ENCODE peak calls at places on chromosomes 3 and 15, in nine cellular contexts. S is lower leg skin, V is body of pancreas, A is sigmoid colon, F is tibial nerve, P is uterus, I is breast epithelium, Y is transverse colon, M is testis. K is an unnamed sample.

GRCh38 chr3:155131104-155131503 is 51.0 kb downstream of the MME start:
- DNase-seq in S (no peak), V (no peak), A (no peak), F (no peak), P (no peak), I (no peak), Y (no peak), M (no peak), K (no peak)

GRCh38 chr3:37824090-37824953 is 37.4 kb upstream of the CTDSPL start:
- DNase-seq in S (no peak), V (no peak), A (no peak), F (no peak), P (no peak), I (no peak), Y (no peak), M (no peak), K (no peak)

GRCh38 chr3:65425880-65426279 is 612.8 kb downstream of the MAGI1 start:
- DNase-seq in S (no peak), V (no peak), A (no peak), F (no peak), P (no peak), I (no peak), Y (no peak), M (no peak), K (no peak)

GRCh38 chr3:23961913-23962312 is 16.8 kb downstream of the NR1D2 start:
- DNase-seq in S (no peak), V (no peak), A (no peak), F (no peak), P (no peak), I (no peak), Y (no peak), M (no peak), K (no peak)

GRCh38 chr15:64883997-64884511 is 27.6 kb upstream of the ANKDD1A start:
- DNase-seq in S (peak; percentile 95), V (peak; percentile 26), A (peak; percentile 82), F (peak; percentile 58), P (peak; percentile 68), I (no peak), Y (peak; percentile 61), M (peak; percentile 85), K (no peak)

GRCh38 chr3:161560006-161560637 is 63.5 kb downstream of the OTOL1 start:
- DNase-seq in S (peak; percentile 82), V (peak; percentile 12), A (peak; percentile 63), F (peak; percentile 38), P (peak; percentile 25), I (peak; percentile 53), Y (peak; percentile 9), M (peak; percentile 66), K (no peak)

GRCh38 chr15:65421360-65422215 is 1.2 kb downstream of the IGDCC4 start:
- DNase-seq in S (peak; percentile 88), V (peak; percentile 21), A (peak; percentile 66), F (no peak), P (peak; percentile 33), I (no peak), Y (peak; percentile 19), M (peak; percentile 68), K (no peak)

GRCh38 chr3:196138927-196139680 is 57.2 kb upstream of the TFRC start:
- DNase-seq in S (no peak), V (no peak), A (no peak), F (no peak), P (peak; percentile 63), I (no peak), Y (no peak), M (no peak), K (no peak)

GRCh38 chr15:82570721-82571519 is 30.7 kb upstream of the RPS17 start:
- DNase-seq in S (no peak), V (no peak), A (peak; percentile 70), F (no peak), P (peak; percentile 17), I (no peak), Y (no peak), M (no peak), K (no peak)

GRCh38 chr3:61371123-61371522 is 119.9 kb upstream of the FHIT start:
- DNase-seq in S (no peak), V (peak; percentile 14), A (no peak), F (no peak), P (no peak), I (no peak), Y (no peak), M (peak; percentile 36), K (no peak)

GRCh38 chr3:31311571-31311970 is 221.2 kb upstream of the STT3B start:
- DNase-seq in S (no peak), V (no peak), A (no peak), F (no peak), P (no peak), I (no peak), Y (no peak), M (no peak), K (no peak)

GRCh38 chr3:73571238-73571741 is 53.5 kb downstream of the PDZRN3 start:
- DNase-seq in S (no peak), V (no peak), A (no peak), F (no peak), P (no peak), I (no peak), Y (no peak), M (no peak), K (no peak)

GRCh38 chr3:37140899-37141541 is 33.4 kb downstream of the LRRFIP2 start:
- DNase-seq in S (no peak), V (no peak), A (no peak), F (no peak), P (no peak), I (no peak), Y (no peak), M (no peak), K (no peak)

GRCh38 chr3:16251316-16252085 is 13.2 kb downstream of the DPH3 start:
- DNase-seq in S (no peak), V (no peak), A (no peak), F (no peak), P (no peak), I (no peak), Y (no peak), M (no peak), K (no peak)

DNA sequence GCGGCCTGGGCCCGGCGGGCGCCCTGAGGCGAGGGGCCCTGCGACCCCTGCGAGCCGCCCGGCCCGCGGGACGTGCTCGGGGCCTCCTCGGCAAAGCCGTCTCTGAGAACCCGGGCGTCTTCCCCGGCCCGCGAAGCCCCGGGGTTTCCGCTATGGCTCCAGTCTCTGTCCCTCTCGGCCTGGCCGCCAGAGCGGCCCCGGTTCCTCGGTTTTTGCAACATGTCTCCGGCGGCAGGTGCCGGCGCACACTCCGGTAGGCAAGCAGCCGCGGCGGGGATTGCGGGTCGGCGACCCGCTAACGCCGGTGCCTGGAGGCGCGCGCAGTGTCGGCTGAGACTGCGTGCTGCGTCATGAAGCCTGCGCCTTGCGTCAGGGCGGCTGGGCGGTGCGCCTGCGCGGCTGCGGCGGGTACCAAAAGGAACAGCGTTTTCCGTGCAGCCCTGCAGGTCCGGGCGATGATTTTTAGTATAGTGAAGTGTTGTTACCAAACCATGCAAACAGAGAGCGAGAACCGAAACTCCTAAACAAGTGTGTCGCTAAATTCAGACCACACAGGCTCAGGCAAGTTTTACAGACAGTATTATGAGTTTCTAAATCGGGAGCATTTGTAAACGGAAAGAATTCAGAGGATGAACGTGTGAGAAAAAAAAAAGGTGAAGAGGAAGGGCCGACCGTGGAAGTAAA is at the start of gene NSMCE3:
- DNase-seq in S (peak; percentile 96), V (peak; percentile 86), A (peak; percentile 96), F (peak; percentile 81), P (peak; percentile 84), I (peak; percentile 80), Y (peak; percentile 92), M (peak; percentile 95), K (peak; percentile 97)
- TF ChIP-seq POLR2A in S (peak; percentile 35), V (peak; percentile 72), A (peak; percentile 93), F (peak; percentile 89), P (peak; percentile 93), I (peak; percentile 75), Y (peak; percentile 90), M (peak; percentile 84), K (peak; percentile 61)

DNA sequence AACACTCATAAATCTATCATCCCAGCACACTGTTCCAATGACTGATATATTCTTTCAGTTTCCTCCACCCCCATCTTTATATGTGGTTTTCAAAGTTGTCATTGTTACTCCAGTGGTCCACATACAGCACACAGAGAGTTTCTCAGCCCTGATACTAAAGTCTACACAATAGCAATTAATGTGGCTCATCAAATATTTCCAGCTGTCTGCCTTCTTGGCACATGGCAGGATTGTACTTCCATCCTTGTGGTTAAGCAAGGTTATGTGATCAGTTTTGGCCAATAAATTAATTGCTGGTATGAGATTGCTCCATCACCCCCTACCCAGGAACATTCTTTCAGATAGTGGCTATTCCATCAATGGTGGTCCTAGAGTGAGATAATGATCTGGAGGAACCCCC is 221.8 kb downstream of the PDCD6IP start:
- DNase-seq in S (no peak), V (no peak), A (no peak), F (no peak), P (no peak), I (no peak), Y (no peak), M (no peak), K (no peak)
- H3K4me3 ChIP-seq in S (no peak overlapping the region), V (no peak overlapping the region), A (no peak overlapping the region), F (no peak overlapping the region), P (no peak overlapping the region), I (no peak overlapping the region), Y (no peak overlapping the region), M (no peak overlapping the region), K (no peak overlapping the region)

DNA sequence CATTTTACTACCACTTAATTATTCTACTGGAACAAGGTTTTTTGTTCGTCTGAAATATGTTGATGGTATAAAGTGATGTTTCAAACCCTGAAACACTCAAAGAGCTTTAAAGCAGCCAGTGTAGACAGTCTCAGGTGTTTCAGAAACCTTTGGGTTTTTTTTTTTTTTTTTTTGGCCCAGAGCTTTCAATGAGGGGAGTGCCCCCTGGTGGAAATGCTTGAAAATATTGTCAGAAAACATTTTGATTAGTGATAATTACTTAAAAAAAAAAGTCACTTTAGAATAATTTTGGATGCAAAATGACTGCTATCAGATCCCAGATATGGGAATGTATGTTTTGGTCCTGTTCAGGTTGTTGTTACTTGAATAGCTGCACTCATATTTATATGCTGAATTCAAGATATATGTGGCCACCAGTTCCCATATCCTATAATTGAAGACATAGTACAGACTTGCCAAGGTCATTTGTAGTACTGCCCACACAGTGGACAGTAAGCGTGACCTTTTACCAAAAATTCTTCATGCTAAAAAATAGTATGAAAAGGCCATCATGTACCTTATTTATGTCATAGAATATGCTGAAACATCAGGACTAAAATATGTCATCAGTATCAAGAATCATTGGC is 35.9 kb downstream of the SATB1 start:
- DNase-seq in S (no peak), V (no peak), A (no peak), F (peak; percentile 9), P (no peak), I (no peak), Y (no peak), M (no peak), K (no peak)
- TF ChIP-seq CTCF in S (no peak), V (peak; percentile 50), A (peak; percentile 20), F (peak; percentile 28), P (peak; percentile 49), I (no peak), Y (peak; percentile 45), M (no peak), K (no peak)

DNA sequence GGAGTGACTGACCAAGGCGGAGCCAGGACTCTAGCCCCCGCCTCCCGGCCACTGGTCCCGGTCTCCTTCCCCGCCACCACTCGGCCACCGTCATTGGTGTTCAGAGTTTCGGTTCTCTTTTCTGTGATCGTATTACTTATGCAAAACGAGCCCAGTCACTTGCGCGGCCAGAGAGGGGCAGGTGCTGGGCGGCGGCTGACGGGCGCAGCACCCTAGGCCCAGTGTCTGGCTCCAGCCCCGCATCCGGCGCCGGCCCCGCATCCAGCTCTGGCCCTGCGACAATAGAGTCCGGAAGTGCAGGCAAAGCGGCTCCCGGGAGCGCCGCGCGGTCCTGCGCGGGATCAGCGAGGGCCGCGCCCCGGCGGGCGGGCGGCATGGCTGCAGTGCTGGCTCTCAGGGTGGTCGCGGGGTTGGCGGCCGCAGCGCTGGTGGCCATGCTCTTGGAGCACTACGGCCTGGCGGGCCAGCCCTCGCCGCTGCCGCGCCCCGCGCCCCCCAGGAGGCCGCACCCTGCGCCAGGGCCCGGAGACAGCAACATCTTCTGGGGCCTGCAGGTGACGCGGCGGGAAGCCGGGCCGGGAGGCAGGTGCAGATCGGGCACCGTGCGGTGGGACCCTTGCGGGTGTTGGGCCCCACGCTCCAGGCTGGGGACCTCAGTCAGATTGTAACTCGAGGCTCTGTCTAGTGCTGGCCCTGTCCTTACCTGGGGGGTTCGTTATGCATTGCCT is at the start of gene TMEM62:
- DNase-seq in S (peak; percentile 95), V (peak; percentile 92), A (peak; percentile 91), F (peak; percentile 66), P (peak; percentile 72), I (peak; percentile 87), Y (peak; percentile 92), M (peak; percentile 80), K (peak; percentile 93)
- TF ChIP-seq POLR2A in S (no peak), V (peak; percentile 90), A (peak; percentile 57), F (peak; percentile 55), P (peak; percentile 67), I (no peak), Y (peak; percentile 85), M (no peak), K (peak; percentile 39)